ENCODE peak calls at places on chromosome 22, in eight cellular contexts. G, C, R, M, T, O, P and Z are unnamed samples. For H3K4me1, the result is how much of the 10 kb centered on the place peaks cover.

GRCh38 chr22:48950151-48950915 is 877.3 kb downstream of the BRD1 start:
- DNase-seq in G (peak), C (peak), R (no peak), M (no peak), T (no peak), O (no peak), P (no peak), Z (no peak)

GRCh38 chr22:45880732-45881523 is 96.0 kb downstream of the WNT7B start:
- DNase-seq in G (no peak), C (no peak), R (peak), M (no peak), T (no peak), O (peak), P (no peak), Z (no peak)

GRCh38 chr22:35552186-35552842 is 11.7 kb downstream of the RASD2 start:
- DNase-seq in G (no peak), C (peak), R (peak), M (no peak), T (no peak), O (peak), P (no peak), Z (no peak)

GRCh38 chr22:19108807-19109197 is 13.4 kb downstream of the DGCR2 start:
- DNase-seq in G (no peak), C (no peak), R (no peak), M (no peak), T (no peak), O (no peak), P (no peak), Z (no peak)

GRCh38 chr22:48090332-48090672 is 1327.9 kb downstream of the TBC1D22A start:
- DNase-seq in G (no peak), C (no peak), R (no peak), M (no peak), T (no peak), O (no peak), P (no peak), Z (no peak)

GRCh38 chr22:40156001-40156516 is 21.7 kb upstream of the TNRC6B start:
- DNase-seq in G (no peak), C (peak), R (no peak), M (peak), T (peak), O (peak), P (peak), Z (no peak)

GRCh38 chr22:50173221-50173982 is 2.9 kb downstream of the PANX2 start:
- DNase-seq in G (no peak), C (peak), R (peak), M (no peak), T (no peak), O (no peak), P (no peak), Z (no peak)

GRCh38 chr22:45645526-45646414 is 25.9 kb upstream of the ATXN10 start:
- DNase-seq in G (peak), C (peak), R (peak), M (peak), T (peak), O (peak), P (no peak), Z (peak)

GRCh38 chr22:23169032-23169384 is 11.3 kb upstream of the BCR start:
- DNase-seq in G (no peak), C (no peak), R (no peak), M (no peak), T (no peak), O (no peak), P (no peak), Z (no peak)

GRCh38 chr22:29205598-29206371 is at the start of gene EMID1:
- DNase-seq in G (no peak), C (peak), R (peak), M (peak), T (peak), O (peak), P (peak), Z (peak)

GRCh38 chr22:19291580-19292261 is at the start of gene CLTCL1:
- DNase-seq in G (peak), C (peak), R (peak), M (peak), T (peak), O (peak), P (peak), Z (peak)

GRCh38 chr22:39431821-39432251 is 25.0 kb upstream of the MGAT3 start:
- DNase-seq in G (no peak), C (no peak), R (no peak), M (no peak), T (peak), O (no peak), P (peak), Z (no peak)

GRCh38 chr22:28252539-28252938 is 333.5 kb upstream of the PITPNB start:
- DNase-seq in G (no peak), C (no peak), R (no peak), M (no peak), T (no peak), O (no peak), P (no peak), Z (no peak)

GRCh38 chr22:45834795-45835194 is 142.2 kb downstream of the WNT7B start:
- DNase-seq in G (no peak), C (no peak), R (no peak), M (no peak), T (no peak), O (no peak), P (no peak), Z (no peak)

GRCh38 chr22:22060200-22061084 is 77.9 kb upstream of the TOP3B start:
- DNase-seq in G (no peak), C (peak), R (peak), M (peak), T (peak), O (peak), P (no peak), Z (peak)

GRCh38 chr22:42646569-42647525 is 2.3 kb downstream of the CYB5R3 start:
- DNase-seq in G (peak), C (peak), R (peak), M (peak), T (no peak), O (no peak), P (peak), Z (peak)

GRCh38 chr22:40215266-40215665 is 37.5 kb downstream of the TNRC6B start:
- DNase-seq in G (no peak), C (no peak), R (no peak), M (no peak), T (no peak), O (no peak), P (no peak), Z (no peak)

GRCh38 chr22:22359465-22359864 is 114.9 kb downstream of the VPREB1 start:
- DNase-seq in G (no peak), C (no peak), R (no peak), M (no peak), T (no peak), O (no peak), P (no peak), Z (no peak)

GRCh38 chr22:45516163-45516562 is 13.5 kb downstream of the FBLN1 start:
- DNase-seq in G (no peak), C (no peak), R (no peak), M (no peak), T (no peak), O (no peak), P (peak), Z (no peak)

GRCh38 chr22:26585104-26585790 is 4.7 kb downstream of the TPST2 start:
- DNase-seq in G (peak), C (no peak), R (peak), M (peak), T (peak), O (no peak), P (peak), Z (peak)
- TF ChIP-seq CTCF in G (peak), C (no peak), R (no peak), M (no peak), T (no peak), O (no peak), P (peak), Z (no peak)

GRCh38 chr22:32735516-32735915 is 66.0 kb upstream of the TIMP3 start:
- DNase-seq in G (no peak), C (no peak), R (no peak), M (no peak), T (no peak), O (no peak), P (no peak), Z (no peak)
- H3K4me3 ChIP-seq in G (no peak), C (no peak), R (no peak), M (no peak), T (no peak), O (no peak), P (no peak), Z (no peak)

GRCh38 chr22:33381531-33382406 is 323.6 kb upstream of the SYN3 start:
- DNase-seq in G (no peak), C (no peak), R (no peak), M (no peak), T (no peak), O (no peak), P (no peak), Z (no peak)
- H3K4me1 ChIP-seq in G (under half), C (under half), R (under half), M (under half), T (under half), O (under half), P (under half), Z (under half)

GRCh38 chr22:24498826-24499225 is 3.7 kb downstream of the UPB1 start:
- DNase-seq in G (no peak), C (no peak), R (no peak), M (no peak), T (no peak), O (no peak), P (no peak), Z (no peak)

GRCh38 chr22:24499706-24500105 is 4.6 kb downstream of the UPB1 start:
- DNase-seq in G (no peak), C (no peak), R (no peak), M (no peak), T (no peak), O (no peak), P (no peak), Z (no peak)

GRCh38 chr22:24501366-24502005 is 6.4 kb downstream of the UPB1 start:
- DNase-seq in G (no peak), C (no peak), R (no peak), M (no peak), T (no peak), O (no peak), P (no peak), Z (no peak)

GRCh38 chr22:24502540-24502939 is 7.4 kb downstream of the UPB1 start:
- DNase-seq in G (no peak), C (no peak), R (no peak), M (no peak), T (no peak), O (no peak), P (no peak), Z (no peak)

GRCh38 chr22:24500251-24500820 is 5.2 kb downstream of the UPB1 start:
- DNase-seq in G (no peak), C (no peak), R (no peak), M (no peak), T (no peak), O (no peak), P (no peak), Z (no peak)
- TF ChIP-seq CTCF in G (no peak), C (no peak), R (no peak), M (no peak), T (no peak), O (no peak), P (no peak), Z (no peak)

DNA sequence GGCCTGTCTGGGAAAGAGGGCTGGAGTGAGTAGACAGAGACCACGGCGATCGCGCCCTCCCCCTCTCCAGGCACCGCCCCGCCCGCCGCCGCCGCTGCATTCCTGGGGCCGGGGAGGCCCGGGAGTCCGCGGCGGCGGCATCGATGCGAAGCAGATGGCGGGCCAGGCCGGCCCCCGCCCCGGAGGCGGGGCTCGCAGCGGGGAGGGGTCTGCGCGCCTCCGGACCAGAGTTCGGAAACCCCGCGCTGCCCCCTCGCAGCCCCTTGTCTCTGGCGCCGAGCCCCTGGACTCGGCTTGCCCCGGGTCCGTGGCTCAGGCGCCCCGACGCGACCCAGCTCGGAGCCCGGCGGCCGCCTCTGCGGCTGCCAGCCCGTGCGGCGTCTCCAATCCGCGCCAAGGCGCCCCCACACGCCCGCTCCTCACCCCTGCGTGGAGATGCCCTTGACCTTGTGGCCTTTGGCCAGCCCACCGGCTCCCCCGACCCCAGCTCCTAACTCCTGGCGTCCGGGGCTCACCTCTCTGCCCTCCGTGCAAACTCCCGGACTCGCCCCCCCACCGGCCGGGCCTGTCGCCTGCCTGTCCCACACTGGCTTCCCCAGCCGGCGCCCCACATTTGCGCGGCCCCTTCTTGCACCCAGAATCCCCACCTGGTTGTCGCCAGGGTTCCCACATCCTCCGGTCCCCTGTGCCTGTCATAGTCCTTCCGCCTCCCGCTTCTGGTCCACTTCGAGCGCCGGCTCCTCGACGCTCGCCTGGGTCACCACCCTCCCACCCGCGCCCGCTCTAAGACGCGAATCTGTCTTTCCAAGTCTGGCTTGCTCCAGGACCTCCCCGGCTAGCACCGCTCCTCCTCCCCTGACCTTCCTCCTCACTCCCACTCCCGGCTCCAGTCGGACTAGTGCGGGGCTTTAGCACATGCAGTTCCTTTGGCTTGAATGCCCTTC is 1.0 kb downstream of the SCARF2 start:
- DNase-seq in G (no peak), C (no peak), R (peak), M (no peak), T (peak), O (peak), P (peak), Z (peak)
- H3K4me3 ChIP-seq in G (peak), C (peak), R (peak), M (peak), T (peak), O (peak), P (peak), Z (peak)

GRCh38 chr22:37391702-37392101 is 35.6 kb downstream of the ELFN2 start:
- DNase-seq in G (no peak), C (no peak), R (no peak), M (no peak), T (no peak), O (no peak), P (no peak), Z (no peak)

GRCh38 chr22:37386441-37386840 is 40.8 kb downstream of the ELFN2 start:
- DNase-seq in G (no peak), C (no peak), R (no peak), M (no peak), T (no peak), O (no peak), P (no peak), Z (no peak)

GRCh38 chr22:37390075-37390474 is 37.2 kb downstream of the ELFN2 start:
- DNase-seq in G (no peak), C (no peak), R (no peak), M (no peak), T (no peak), O (no peak), P (no peak), Z (no peak)

GRCh38 chr22:37387793-37388192 is 39.5 kb downstream of the ELFN2 start:
- DNase-seq in G (no peak), C (no peak), R (no peak), M (no peak), T (no peak), O (no peak), P (no peak), Z (no peak)

GRCh38 chr22:37388538-37388937 is 38.7 kb downstream of the ELFN2 start:
- DNase-seq in G (no peak), C (no peak), R (no peak), M (no peak), T (no peak), O (no peak), P (no peak), Z (no peak)
- H3K4me1 ChIP-seq in G (under half), C (under half), R (under half), M (under half), T (under half), O (under half), P (under half), Z (under half)

DNA sequence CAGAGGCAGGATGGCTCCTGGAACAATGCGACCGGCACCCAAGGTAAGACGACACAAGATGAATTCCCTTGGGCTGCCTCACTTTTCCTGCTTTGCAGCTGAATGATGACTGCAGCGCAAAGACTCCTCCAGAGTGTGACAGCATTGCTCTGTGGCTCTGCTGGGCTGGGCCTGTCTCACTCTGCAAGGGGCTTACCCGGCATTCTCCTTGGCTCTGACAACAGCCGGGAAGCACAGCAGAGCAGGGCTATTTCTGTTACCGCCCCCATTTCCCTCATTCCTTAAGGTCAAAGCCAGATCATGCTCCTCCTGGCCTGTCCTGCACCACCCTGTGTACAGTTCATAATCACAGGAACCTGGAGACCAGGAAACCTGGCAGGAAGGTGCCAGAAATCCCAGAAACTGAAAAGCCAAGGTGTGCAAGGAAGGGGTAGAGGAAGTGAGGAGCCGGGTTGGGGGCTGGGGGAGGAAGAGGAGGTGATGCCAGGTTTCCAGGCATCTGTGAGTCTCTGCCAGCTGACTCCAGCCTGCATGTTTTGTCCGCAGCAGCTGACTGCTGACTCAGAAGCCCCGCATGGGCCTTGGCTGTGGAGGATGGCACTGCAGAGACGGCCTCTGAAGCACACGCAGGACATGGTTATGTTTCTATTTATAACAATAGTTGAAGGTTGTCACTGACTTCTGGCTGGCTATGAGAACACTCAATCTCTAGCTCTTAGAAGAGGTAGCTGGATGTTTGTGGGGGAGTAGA is 113.6 kb downstream of the MICAL3 start:
- DNase-seq in G (peak), C (peak), R (peak), M (peak), T (peak), O (peak), P (peak), Z (peak)
- TF ChIP-seq CTCF in G (peak), C (no peak), R (no peak), M (no peak), T (peak), O (no peak), P (peak), Z (peak)

GRCh38 chr22:17770180-17771077 is 3.8 kb downstream of the BID start:
- DNase-seq in G (no peak), C (no peak), R (no peak), M (no peak), T (no peak), O (no peak), P (no peak), Z (no peak)

GRCh38 chr22:17767236-17768065 is 6.8 kb downstream of the BID start:
- DNase-seq in G (no peak), C (no peak), R (no peak), M (no peak), T (no peak), O (no peak), P (no peak), Z (no peak)

GRCh38 chr22:17769716-17770082 is 4.6 kb downstream of the BID start:
- DNase-seq in G (no peak), C (peak), R (no peak), M (no peak), T (no peak), O (no peak), P (no peak), Z (no peak)

GRCh38 chr22:17772249-17772962 is 1.9 kb downstream of the BID start:
- DNase-seq in G (no peak), C (no peak), R (no peak), M (no peak), T (peak), O (no peak), P (peak), Z (no peak)

GRCh38 chr22:17769013-17769715 is 5.1 kb downstream of the BID start:
- DNase-seq in G (no peak), C (no peak), R (no peak), M (no peak), T (no peak), O (no peak), P (no peak), Z (no peak)
- H3K4me3 ChIP-seq in G (no peak), C (no peak), R (no peak), M (no peak), T (no peak), O (no peak), P (no peak), Z (no peak)